ENCODE peak calls at places on chromosomes 5 and 9, in four cellular contexts. F is HepG2, A is K562, X is HCT116. Z is an unnamed sample.
A peak's percentile ranks its signal among the peaks of the same experiment; 100 is the strongest.

GRCh38 chr9:98142182-98142924 is 23.3 kb upstream of the TRIM14 start:
- DNase-seq in F (peak; percentile 51), A (no peak), X (no peak), Z (no peak)

GRCh38 chr9:36742264-36742663 is 169.6 kb downstream of the MELK start:
- DNase-seq in F (no peak), A (no peak), X (no peak), Z (no peak)

GRCh38 chr5:113510836-113511451 is 2.5 kb upstream of the YTHDC2 start:
- DNase-seq in F (peak; percentile 50), A (no peak), X (peak; percentile 39), Z (no peak)

GRCh38 chr5:6216516-6217075 is 161.8 kb downstream of the MED10 start:
- DNase-seq in X (no peak), F (no peak), A (no peak), Z (no peak)

GRCh38 chr9:76630916-76631315 is 133.3 kb upstream of the PCA3 start:
- DNase-seq in A (peak; percentile 48), X (no peak), F (no peak), Z (no peak)

GRCh38 chr5:60948738-60949137 is 3.7 kb downstream of the NDUFAF2 start:
- DNase-seq in X (no peak), F (no peak), A (no peak), Z (no peak)

GRCh38 chr5:16690243-16690839 is 73.5 kb upstream of the RETREG1 start:
- DNase-seq in F (peak; percentile 59), A (peak; percentile 69), X (peak; percentile 19), Z (peak; percentile 56)

GRCh38 chr5:67178085-67178484 is 18.5 kb downstream of the CD180 start:
- DNase-seq in A (no peak), X (no peak), F (no peak), Z (no peak)

GRCh38 chr5:63439537-63439936 is 522.7 kb downstream of the HTR1A start:
- DNase-seq in A (no peak), F (no peak), X (no peak), Z (no peak)

GRCh38 chr5:12330993-12331588 is 426.8 kb upstream of the CTNND2 start:
- DNase-seq in X (no peak), F (no peak), A (no peak), Z (peak; percentile 71)

GRCh38 chr5:133821311-133821741 is 147.1 kb downstream of the C5orf15 start:
- DNase-seq in X (no peak), A (no peak), F (no peak), Z (no peak)

GRCh38 chr5:61850696-61851095 is 455.3 kb upstream of the KIF2A start:
- DNase-seq in F (no peak), X (no peak), A (no peak), Z (no peak)

GRCh38 chr9:71483457-71483856 is 284.9 kb downstream of the CEMIP2 start:
- DNase-seq in A (no peak), X (no peak), F (no peak), Z (no peak)

GRCh38 chr9:111991179-111991578 is 94.6 kb downstream of the UGCG start:
- DNase-seq in F (no peak), A (no peak), X (no peak), Z (no peak)

GRCh38 chr5:142009886-142010285 is 2.9 kb downstream of the GNPDA1 start:
- DNase-seq in F (no peak), X (no peak), A (no peak), Z (no peak)

GRCh38 chr9:16154570-16155078 is 601.8 kb downstream of the CCDC171 start:
- DNase-seq in F (no peak), X (no peak), A (peak; percentile 15), Z (peak; percentile 79)

GRCh38 chr5:176769911-176770310 is 40.4 kb upstream of the UNC5A start:
- DNase-seq in X (no peak), A (no peak), F (no peak), Z (no peak)
- TF ChIP-seq SP1 in X (no peak), A (no peak), F (no peak), Z (no peak)

DNA sequence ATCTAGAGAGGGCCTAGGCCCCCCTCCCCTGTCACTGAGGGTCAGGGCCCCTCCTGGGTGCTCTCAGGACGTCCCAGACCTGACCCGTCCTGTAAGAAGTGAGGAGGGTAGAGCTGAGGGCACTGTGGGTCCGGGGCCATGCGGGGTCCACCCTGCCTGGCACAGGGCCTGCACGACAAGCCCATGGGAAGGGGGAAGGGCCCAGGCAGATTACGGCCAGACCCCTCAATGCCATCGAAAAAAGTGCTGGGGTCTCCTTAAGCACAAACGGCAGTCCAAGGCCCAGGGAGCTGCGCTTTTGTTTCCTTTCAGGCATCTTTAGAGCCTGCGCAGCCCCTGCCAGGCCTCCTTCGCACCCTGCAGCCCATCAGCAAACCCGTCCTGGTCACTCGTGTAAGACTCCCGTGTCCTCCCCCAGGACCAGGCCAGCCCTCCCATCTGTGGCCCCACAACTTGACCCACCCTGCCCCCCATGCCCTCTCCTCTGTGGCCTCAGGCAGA is 4.4 kb upstream of the EXOC3 start:
- DNase-seq in A (no peak), X (no peak), F (no peak), Z (peak; percentile 18)
- TF ChIP-seq MAX in A (no peak), X (no peak), F (no peak), Z (no peak)

DNA sequence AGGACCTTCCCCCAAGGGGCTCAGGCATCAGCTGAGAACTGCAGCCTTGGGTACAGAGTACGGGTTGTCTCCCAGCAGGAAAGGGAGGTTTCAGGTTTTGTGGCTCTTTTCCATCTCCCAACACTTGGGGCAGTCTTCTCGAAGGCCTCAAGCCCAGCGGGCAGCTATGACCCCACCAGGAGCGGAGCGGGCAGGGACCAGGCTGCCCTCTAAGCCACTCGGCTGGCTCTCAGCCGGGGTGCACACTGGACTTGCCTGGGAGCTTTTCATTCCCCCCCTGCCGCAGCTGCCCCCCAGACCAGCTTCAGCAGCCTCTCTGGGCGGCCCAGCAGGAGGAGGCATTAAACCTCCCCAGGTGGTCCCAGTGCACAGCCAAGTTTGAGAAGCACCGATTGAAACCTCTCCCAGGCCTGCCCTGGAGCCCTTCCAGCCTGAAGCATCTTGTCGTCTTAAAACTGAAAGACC is 20.8 kb downstream of the NTNG2 start:
- DNase-seq in X (no peak), A (no peak), F (no peak), Z (no peak)
- TF ChIP-seq SP1 in X (no peak), A (no peak), F (no peak), Z (no peak)

DNA sequence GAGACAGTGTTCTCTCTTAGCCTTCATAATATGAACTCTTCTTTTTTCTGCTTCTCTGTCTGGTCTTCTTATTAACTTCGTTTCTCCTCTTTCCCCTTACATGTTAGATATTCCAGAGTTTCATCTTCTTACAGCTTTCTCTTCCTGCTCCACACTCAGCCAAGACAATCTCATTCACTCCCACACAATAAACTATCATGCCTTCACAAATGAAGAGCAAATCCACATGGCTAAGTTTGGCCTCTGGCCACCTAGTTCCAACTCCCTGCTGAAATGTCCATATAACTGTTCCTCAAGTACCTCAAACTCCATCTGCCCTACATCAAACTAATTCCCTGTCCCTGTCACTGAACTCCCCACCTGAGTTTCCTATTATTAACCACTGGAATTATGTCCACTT is 18.4 kb downstream of the IL33 start:
- DNase-seq in F (no peak), X (no peak), A (no peak), Z (no peak)
- TF ChIP-seq MAX in F (no peak), X (no peak), A (no peak), Z (no peak)

Z was measured in WTC11.